ENCODE peak calls at places on chromosome 4, in seven cellular contexts. O is activated T-cell treated with anti-CD3 and anti-CD28 coated beads, Interleukin-2, amount 50 U/mL, for 4 hours; Q is activated B cell treated with CpG ODN at 0.5 μM for 24 hours; A is lower lobe of right lung; L is upper lobe of right lung; S is CD4-positive, alpha-beta T cell; D is PC-3. T is an unnamed sample.

GRCh38 chr4:133668061-133668851 is 519.2 kb downstream of the PCDH10 start:
- ATAC-seq in A (no peak), S (no peak), L (no peak), D (no peak), Q (no peak), O (no peak), T (no peak)

GRCh38 chr4:174523003-174523693 is 860 bp upstream of the HPGD start:
- ATAC-seq in A (peak), O (peak), Q (no peak), D (peak), L (no peak), S (no peak), T (no peak)

GRCh38 chr4:78200949-78201348 is 143.8 kb downstream of the FRAS1 start:
- ATAC-seq in A (no peak), Q (no peak), D (no peak), O (no peak), S (no peak), L (no peak), T (no peak)

GRCh38 chr4:19748470-19748869 is 503.2 kb upstream of the SLIT2 start:
- ATAC-seq in O (no peak), Q (no peak), L (peak), A (peak), S (no peak), D (peak), T (no peak)

GRCh38 chr4:53377319-53378170 is at the start of gene FIP1L1:
- ATAC-seq in S (peak), D (peak), Q (peak), A (peak), O (peak), L (peak), T (peak)

GRCh38 chr4:55554453-55555030 is 7.8 kb upstream of the CLOCK start:
- ATAC-seq in L (no peak), S (peak), O (no peak), D (peak), A (no peak), Q (no peak), T (no peak)

GRCh38 chr4:6938758-6939201 is 29.2 kb downstream of the TBC1D14 start:
- ATAC-seq in O (no peak), S (no peak), A (peak), L (peak), D (no peak), Q (peak), T (peak)

GRCh38 chr4:123299212-123299651 is 97.4 kb upstream of the SPRY1 start:
- ATAC-seq in Q (no peak), S (no peak), L (peak), O (no peak), D (peak), A (peak), T (peak)

GRCh38 chr4:45662996-45663395 is 460.9 kb downstream of the GABRG1 start:
- ATAC-seq in D (peak), L (peak), O (no peak), Q (no peak), A (peak), S (no peak), T (no peak)

GRCh38 chr4:187606581-187606980 is 389.0 kb upstream of the ZFP42 start:
- ATAC-seq in S (no peak), Q (no peak), O (no peak), D (peak), A (peak), L (peak), T (peak)

GRCh38 chr4:169241480-169241879 is 29.3 kb downstream of the SH3RF1 start:
- ATAC-seq in D (no peak), L (peak), A (no peak), S (no peak), O (no peak), Q (no peak), T (no peak)

GRCh38 chr4:15670576-15670975 is 11.1 kb upstream of the FAM200B start:
- ATAC-seq in O (no peak), S (no peak), L (no peak), A (no peak), D (no peak), Q (no peak), T (no peak)

GRCh38 chr4:81594495-81595169 is 122.9 kb upstream of the RASGEF1B start:
- ATAC-seq in S (no peak), L (no peak), A (no peak), O (no peak), D (no peak), Q (peak), T (no peak)

GRCh38 chr4:139154952-139155557 is 22.0 kb downstream of the ELF2 start:
- ATAC-seq in Q (no peak), S (no peak), L (no peak), A (no peak), O (no peak), D (no peak), T (no peak)

GRCh38 chr4:185825737-185826136 is 13.7 kb upstream of the SORBS2 start:
- ATAC-seq in Q (no peak), S (no peak), D (no peak), O (no peak), A (no peak), L (no peak), T (peak)